ENCODE peak calls at places on chromosomes 2 and 18, in eight cellular contexts. One of them, this sample, is unnamed.

GRCh38 chr2:20231632-20232031 is 6.7 kb upstream of the SDC1 start:
- DNase-seq in dorsolateral prefrontal cortex: no peak
- DNase-seq in GM23338: peak
- DNase-seq in AG04449: no peak
- DNase-seq in heart left ventricle: no peak
- DNase-seq in heart right ventricle: no peak
- DNase-seq in choroid plexus epithelial cell: no peak
- DNase-seq in HL-60: no peak
- DNase-seq in this sample: no peak

GRCh38 chr2:138275292-138275690 is 226.3 kb upstream of the SPOPL start:
- DNase-seq in dorsolateral prefrontal cortex: no peak
- DNase-seq in GM23338: no peak
- DNase-seq in AG04449: no peak
- DNase-seq in heart left ventricle: no peak
- DNase-seq in heart right ventricle: no peak
- DNase-seq in choroid plexus epithelial cell: no peak
- DNase-seq in HL-60: no peak
- DNase-seq in this sample: no peak

GRCh38 chr2:133262888-133263287 is 305.4 kb downstream of the NCKAP5 start:
- DNase-seq in dorsolateral prefrontal cortex: no peak
- DNase-seq in GM23338: peak
- DNase-seq in AG04449: no peak
- DNase-seq in heart left ventricle: no peak
- DNase-seq in heart right ventricle: no peak
- DNase-seq in choroid plexus epithelial cell: peak
- DNase-seq in HL-60: no peak
- DNase-seq in this sample: no peak

GRCh38 chr18:25799221-25799620 is 291.2 kb downstream of the SS18 start:
- DNase-seq in dorsolateral prefrontal cortex: no peak
- DNase-seq in GM23338: no peak
- DNase-seq in AG04449: no peak
- DNase-seq in heart left ventricle: no peak
- DNase-seq in heart right ventricle: no peak
- DNase-seq in choroid plexus epithelial cell: no peak
- DNase-seq in HL-60: no peak
- DNase-seq in this sample: no peak

GRCh38 chr2:119252186-119253113 is 28.8 kb downstream of the STEAP3 start:
- DNase-seq in dorsolateral prefrontal cortex: no peak
- DNase-seq in GM23338: no peak
- DNase-seq in AG04449: peak
- DNase-seq in heart left ventricle: no peak
- DNase-seq in heart right ventricle: no peak
- DNase-seq in choroid plexus epithelial cell: peak
- DNase-seq in HL-60: no peak
- DNase-seq in this sample: peak

GRCh38 chr2:200452377-200452776 is 57.5 kb downstream of the KCTD18 start:
- DNase-seq in dorsolateral prefrontal cortex: no peak
- DNase-seq in GM23338: no peak
- DNase-seq in AG04449: no peak
- DNase-seq in heart left ventricle: no peak
- DNase-seq in heart right ventricle: no peak
- DNase-seq in choroid plexus epithelial cell: no peak
- DNase-seq in HL-60: no peak
- DNase-seq in this sample: no peak

GRCh38 chr2:74850816-74851566 is 17.1 kb downstream of the HK2 start:
- DNase-seq in dorsolateral prefrontal cortex: no peak
- DNase-seq in GM23338: no peak
- DNase-seq in AG04449: no peak
- DNase-seq in heart left ventricle: no peak
- DNase-seq in heart right ventricle: no peak
- DNase-seq in choroid plexus epithelial cell: peak
- DNase-seq in HL-60: no peak
- DNase-seq in this sample: peak

GRCh38 chr2:3078684-3079083 is 298.9 kb downstream of the EIPR1 start:
- DNase-seq in dorsolateral prefrontal cortex: no peak
- DNase-seq in GM23338: no peak
- DNase-seq in AG04449: no peak
- DNase-seq in heart left ventricle: no peak
- DNase-seq in heart right ventricle: no peak
- DNase-seq in choroid plexus epithelial cell: peak
- DNase-seq in HL-60: no peak
- DNase-seq in this sample: peak

GRCh38 chr2:107324166-107324565 is 438.2 kb upstream of the ST6GAL2 start:
- DNase-seq in dorsolateral prefrontal cortex: no peak
- DNase-seq in GM23338: no peak
- DNase-seq in AG04449: no peak
- DNase-seq in heart left ventricle: no peak
- DNase-seq in heart right ventricle: no peak
- DNase-seq in choroid plexus epithelial cell: no peak
- DNase-seq in HL-60: no peak
- DNase-seq in this sample: no peak

GRCh38 chr2:71563872-71564271 is 110.5 kb downstream of the DYSF start:
- DNase-seq in dorsolateral prefrontal cortex: peak
- DNase-seq in GM23338: no peak
- DNase-seq in AG04449: no peak
- DNase-seq in heart left ventricle: no peak
- DNase-seq in heart right ventricle: no peak
- DNase-seq in choroid plexus epithelial cell: no peak
- DNase-seq in HL-60: no peak
- DNase-seq in this sample: no peak

GRCh38 chr2:20597868-20598183 is 53.1 kb downstream of the HS1BP3 start:
- DNase-seq in dorsolateral prefrontal cortex: peak
- DNase-seq in GM23338: no peak
- DNase-seq in AG04449: no peak
- DNase-seq in heart left ventricle: no peak
- DNase-seq in heart right ventricle: peak
- DNase-seq in choroid plexus epithelial cell: no peak
- DNase-seq in HL-60: no peak
- DNase-seq in this sample: no peak

GRCh38 chr2:30645745-30646119 is 161.5 kb downstream of the CAPN13 start:
- DNase-seq in dorsolateral prefrontal cortex: no peak
- DNase-seq in GM23338: no peak
- DNase-seq in AG04449: no peak
- DNase-seq in heart left ventricle: no peak
- DNase-seq in heart right ventricle: no peak
- DNase-seq in choroid plexus epithelial cell: no peak
- DNase-seq in HL-60: peak
- DNase-seq in this sample: no peak

GRCh38 chr2:196239622-196240587 is 68.5 kb upstream of the STK17B start:
- DNase-seq in dorsolateral prefrontal cortex: no peak
- DNase-seq in GM23338: peak
- DNase-seq in AG04449: no peak
- DNase-seq in heart left ventricle: peak
- DNase-seq in heart right ventricle: peak
- DNase-seq in choroid plexus epithelial cell: peak
- DNase-seq in HL-60: peak
- DNase-seq in this sample: no peak

GRCh38 chr2:238203104-238203972 is at the start of gene ILKAP:
- DNase-seq in dorsolateral prefrontal cortex: peak
- DNase-seq in GM23338: peak
- DNase-seq in AG04449: no peak
- DNase-seq in heart left ventricle: peak
- DNase-seq in heart right ventricle: peak
- DNase-seq in choroid plexus epithelial cell: peak
- DNase-seq in HL-60: peak
- DNase-seq in this sample: peak

GRCh38 chr2:16257001-16257724 is 316.8 kb downstream of the MYCN start:
- DNase-seq in dorsolateral prefrontal cortex: no peak
- DNase-seq in GM23338: no peak
- DNase-seq in AG04449: no peak
- DNase-seq in heart left ventricle: no peak
- DNase-seq in heart right ventricle: no peak
- DNase-seq in choroid plexus epithelial cell: no peak
- DNase-seq in HL-60: no peak
- DNase-seq in this sample: no peak

GRCh38 chr2:8217366-8218125 is 464.3 kb upstream of the ID2 start:
- DNase-seq in dorsolateral prefrontal cortex: no peak
- DNase-seq in GM23338: no peak
- DNase-seq in AG04449: no peak
- DNase-seq in heart left ventricle: no peak
- DNase-seq in heart right ventricle: no peak
- DNase-seq in choroid plexus epithelial cell: no peak
- DNase-seq in HL-60: no peak
- DNase-seq in this sample: no peak

GRCh38 chr2:6071536-6071935 is 379.4 kb downstream of the SOX11 start:
- DNase-seq in dorsolateral prefrontal cortex: no peak
- DNase-seq in GM23338: no peak
- DNase-seq in AG04449: no peak
- DNase-seq in heart left ventricle: no peak
- DNase-seq in heart right ventricle: no peak
- DNase-seq in choroid plexus epithelial cell: no peak
- DNase-seq in HL-60: no peak
- DNase-seq in this sample: no peak

GRCh38 chr2:204683384-204683783 is 138.1 kb downstream of the PARD3B start:
- DNase-seq in dorsolateral prefrontal cortex: no peak
- DNase-seq in GM23338: no peak
- DNase-seq in AG04449: no peak
- DNase-seq in heart left ventricle: no peak
- DNase-seq in heart right ventricle: no peak
- DNase-seq in choroid plexus epithelial cell: no peak
- DNase-seq in HL-60: no peak
- DNase-seq in this sample: no peak

GRCh38 chr2:95023222-95023597 is 2.3 kb upstream of the MAL start:
- DNase-seq in dorsolateral prefrontal cortex: no peak
- DNase-seq in GM23338: no peak
- DNase-seq in AG04449: no peak
- DNase-seq in heart left ventricle: no peak
- DNase-seq in heart right ventricle: no peak
- DNase-seq in choroid plexus epithelial cell: no peak
- DNase-seq in HL-60: no peak
- DNase-seq in this sample: no peak

GRCh38 chr2:59308108-59308507 is 1067.0 kb upstream of the FANCL start:
- DNase-seq in dorsolateral prefrontal cortex: no peak
- DNase-seq in GM23338: no peak
- DNase-seq in AG04449: no peak
- DNase-seq in heart left ventricle: no peak
- DNase-seq in heart right ventricle: no peak
- DNase-seq in choroid plexus epithelial cell: no peak
- DNase-seq in HL-60: no peak
- DNase-seq in this sample: no peak

GRCh38 chr2:154455871-154456270 is 242.6 kb upstream of the KCNJ3 start:
- DNase-seq in dorsolateral prefrontal cortex: no peak
- DNase-seq in GM23338: no peak
- DNase-seq in AG04449: no peak
- DNase-seq in heart left ventricle: no peak
- DNase-seq in heart right ventricle: no peak
- DNase-seq in choroid plexus epithelial cell: peak
- DNase-seq in HL-60: no peak
- DNase-seq in this sample: no peak

GRCh38 chr2:240355001-240355891 is 80.2 kb upstream of the GPC1 start:
- DNase-seq in dorsolateral prefrontal cortex: peak
- DNase-seq in GM23338: no peak
- DNase-seq in AG04449: no peak
- DNase-seq in heart left ventricle: no peak
- DNase-seq in heart right ventricle: no peak
- DNase-seq in choroid plexus epithelial cell: peak
- DNase-seq in HL-60: no peak
- DNase-seq in this sample: no peak

GRCh38 chr2:160541745-160542144 is 48.1 kb upstream of the RBMS1 start:
- DNase-seq in dorsolateral prefrontal cortex: no peak
- DNase-seq in GM23338: no peak
- DNase-seq in AG04449: no peak
- DNase-seq in heart left ventricle: no peak
- DNase-seq in heart right ventricle: no peak
- DNase-seq in choroid plexus epithelial cell: no peak
- DNase-seq in HL-60: no peak
- DNase-seq in this sample: no peak

GRCh38 chr2:207768168-207768890 is 1.4 kb downstream of the FZD5 start:
- DNase-seq in dorsolateral prefrontal cortex: peak
- DNase-seq in GM23338: peak
- DNase-seq in AG04449: no peak
- DNase-seq in heart left ventricle: peak
- DNase-seq in heart right ventricle: peak
- DNase-seq in choroid plexus epithelial cell: peak
- DNase-seq in HL-60: no peak
- DNase-seq in this sample: peak

GRCh38 chr18:39523281-39523680 is 1957.7 kb upstream of the CELF4 start:
- DNase-seq in dorsolateral prefrontal cortex: no peak
- DNase-seq in GM23338: no peak
- DNase-seq in AG04449: no peak
- DNase-seq in heart left ventricle: no peak
- DNase-seq in heart right ventricle: no peak
- DNase-seq in choroid plexus epithelial cell: peak
- DNase-seq in HL-60: no peak
- DNase-seq in this sample: peak

GRCh38 chr18:23872701-23873550 is 141.6 kb upstream of the TTC39C start:
- DNase-seq in dorsolateral prefrontal cortex: no peak
- DNase-seq in GM23338: peak
- DNase-seq in AG04449: no peak
- DNase-seq in heart left ventricle: no peak
- DNase-seq in heart right ventricle: no peak
- DNase-seq in choroid plexus epithelial cell: no peak
- DNase-seq in HL-60: no peak
- DNase-seq in this sample: no peak
- H3K4me3 ChIP-seq in dorsolateral prefrontal cortex: no peak
- H3K4me3 ChIP-seq in GM23338: no peak
- H3K4me3 ChIP-seq in AG04449: no peak
- H3K4me3 ChIP-seq in heart left ventricle: no peak
- H3K4me3 ChIP-seq in heart right ventricle: no peak
- H3K4me3 ChIP-seq in choroid plexus epithelial cell: no peak
- H3K4me3 ChIP-seq in HL-60: no peak
- H3K4me3 ChIP-seq in this sample: no peak

GRCh38 chr2:85887566-85888019 is 1.2 kb downstream of the ST3GAL5 start:
- DNase-seq in dorsolateral prefrontal cortex: peak
- DNase-seq in GM23338: no peak
- DNase-seq in AG04449: no peak
- DNase-seq in heart left ventricle: peak
- DNase-seq in heart right ventricle: peak
- DNase-seq in choroid plexus epithelial cell: peak
- DNase-seq in HL-60: peak
- DNase-seq in this sample: peak
- TF ChIP-seq CTCF in dorsolateral prefrontal cortex: peak
- TF ChIP-seq CTCF in GM23338: no peak
- TF ChIP-seq CTCF in AG04449: peak
- TF ChIP-seq CTCF in heart left ventricle: no peak
- TF ChIP-seq CTCF in heart right ventricle: no peak
- TF ChIP-seq CTCF in choroid plexus epithelial cell: peak
- TF ChIP-seq CTCF in HL-60: no peak
- TF ChIP-seq CTCF in this sample: peak

GRCh38 chr2:158459161-158460003 is 2.6 kb downstream of the PKP4 start:
- DNase-seq in dorsolateral prefrontal cortex: no peak
- DNase-seq in GM23338: no peak
- DNase-seq in AG04449: no peak
- DNase-seq in heart left ventricle: no peak
- DNase-seq in heart right ventricle: no peak
- DNase-seq in choroid plexus epithelial cell: peak
- DNase-seq in HL-60: no peak
- DNase-seq in this sample: peak
- H3K4me3 ChIP-seq in dorsolateral prefrontal cortex: peak
- H3K4me3 ChIP-seq in GM23338: peak
- H3K4me3 ChIP-seq in AG04449: peak
- H3K4me3 ChIP-seq in heart left ventricle: no peak
- H3K4me3 ChIP-seq in heart right ventricle: peak
- H3K4me3 ChIP-seq in choroid plexus epithelial cell: peak
- H3K4me3 ChIP-seq in HL-60: peak
- H3K4me3 ChIP-seq in this sample: no peak

DNA sequence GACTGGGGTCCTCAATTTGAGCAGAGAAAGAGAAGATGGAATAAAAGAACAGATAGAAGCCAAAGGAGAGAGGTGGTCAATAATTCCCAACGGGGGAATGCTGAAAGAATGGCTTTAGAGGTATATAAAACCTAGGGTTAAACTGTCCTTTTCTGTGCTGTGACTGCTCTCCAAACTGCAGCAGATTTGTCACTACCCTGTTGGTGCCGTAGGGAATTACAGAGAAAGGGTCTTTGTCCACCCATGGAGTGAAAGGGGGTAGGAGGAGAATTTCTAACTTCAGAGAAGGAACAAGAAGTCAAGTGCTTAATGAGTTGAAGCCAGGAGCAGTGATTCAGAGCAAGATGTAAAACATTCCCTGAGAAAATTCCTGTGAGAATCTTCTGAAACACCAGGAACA is 486.5 kb downstream of the NUP35 start:
- DNase-seq in dorsolateral prefrontal cortex: no peak
- DNase-seq in GM23338: peak
- DNase-seq in AG04449: no peak
- DNase-seq in heart left ventricle: no peak
- DNase-seq in heart right ventricle: no peak
- DNase-seq in choroid plexus epithelial cell: no peak
- DNase-seq in HL-60: no peak
- DNase-seq in this sample: no peak
- TF ChIP-seq CTCF in dorsolateral prefrontal cortex: no peak
- TF ChIP-seq CTCF in GM23338: peak
- TF ChIP-seq CTCF in AG04449: no peak
- TF ChIP-seq CTCF in heart left ventricle: no peak
- TF ChIP-seq CTCF in heart right ventricle: no peak
- TF ChIP-seq CTCF in choroid plexus epithelial cell: no peak
- TF ChIP-seq CTCF in HL-60: no peak
- TF ChIP-seq CTCF in this sample: no peak